ENCODE peak calls at places on chromosome 1, in six cellular contexts. R, Z, Y, A, X and N are unnamed samples.

GRCh38 chr1:183281039-183281438 is 95.0 kb downstream of the LAMC2 start:
- DNase-seq in R (no peak), Z (peak), Y (no peak), A (peak), X (no peak), N (no peak)

GRCh38 chr1:236774926-236775325 is 20.2 kb upstream of the MTR start:
- DNase-seq in R (no peak), Z (peak), Y (no peak), A (peak), X (no peak), N (no peak)

GRCh38 chr1:30990594-30990993 is 74.9 kb downstream of the PUM1 start:
- DNase-seq in R (no peak), Z (peak), Y (no peak), A (no peak), X (no peak), N (no peak)

GRCh38 chr1:68346192-68346808 is 103.5 kb downstream of the RPE65 start:
- DNase-seq in R (no peak), Z (peak), Y (no peak), A (peak), X (no peak), N (no peak)

GRCh38 chr1:30758785-30759380 is 1.3 kb upstream of the LAPTM5 start:
- DNase-seq in R (peak), Z (peak), Y (no peak), A (peak), X (no peak), N (no peak)

GRCh38 chr1:235397733-235398132 is 30.5 kb downstream of the TBCE start:
- DNase-seq in R (no peak), Z (peak), Y (no peak), A (no peak), X (no peak), N (no peak)

GRCh38 chr1:20185834-20186782 is at the start of the genes PLA2G2C and UBXN10:
- DNase-seq in R (peak), Z (peak), Y (no peak), A (peak), X (peak), N (peak)

GRCh38 chr1:167221126-167221803 is 579 bp downstream of the POU2F1 start:
- DNase-seq in R (no peak), Z (peak), Y (no peak), A (no peak), X (peak), N (peak)

GRCh38 chr1:36606908-36607651 is 124.4 kb upstream of the CSF3R start:
- DNase-seq in R (no peak), Z (no peak), Y (no peak), A (no peak), X (peak), N (no peak)

GRCh38 chr1:154784924-154785531 is 85.1 kb downstream of the KCNN3 start:
- DNase-seq in R (peak), Z (peak), Y (no peak), A (peak), X (peak), N (no peak)

GRCh38 chr1:154466136-154466665 is 35.8 kb upstream of the TDRD10 start:
- DNase-seq in R (no peak), Z (no peak), Y (no peak), A (no peak), X (no peak), N (no peak)

GRCh38 chr1:101150676-101151075 is 86.1 kb upstream of the S1PR1 start:
- DNase-seq in R (no peak), Z (peak), Y (no peak), A (no peak), X (no peak), N (no peak)

GRCh38 chr1:245156736-245157505 is 2.1 kb downstream of the KIF26B start:
- DNase-seq in R (no peak), Z (peak), Y (no peak), A (no peak), X (no peak), N (no peak)

GRCh38 chr1:16175610-16176553 is 20.0 kb upstream of the EPHA2 start:
- DNase-seq in R (no peak), Z (peak), Y (peak), A (peak), X (no peak), N (no peak)

GRCh38 chr1:203185585-203185984 is 919 bp downstream of the CHI3L1 start:
- DNase-seq in R (no peak), Z (no peak), Y (no peak), A (no peak), X (no peak), N (no peak)

GRCh38 chr1:106814418-106814817 is 242.1 kb upstream of the PRMT6 start:
- DNase-seq in R (no peak), Z (no peak), Y (no peak), A (no peak), X (no peak), N (no peak)

GRCh38 chr1:62311473-62311943 is 7.7 kb downstream of the KANK4 start:
- DNase-seq in R (no peak), Z (no peak), Y (no peak), A (no peak), X (no peak), N (no peak)

GRCh38 chr1:23639460-23639859 is 52.1 kb upstream of the RPL11 start:
- DNase-seq in R (no peak), Z (no peak), Y (no peak), A (no peak), X (no peak), N (no peak)

GRCh38 chr1:234961468-234962339 is 166.9 kb downstream of the TOMM20 start:
- DNase-seq in R (peak), Z (peak), Y (no peak), A (peak), X (no peak), N (no peak)

GRCh38 chr1:10046356-10047085 is 13.8 kb downstream of the UBE4B start:
- DNase-seq in R (no peak), Z (peak), Y (no peak), A (no peak), X (no peak), N (no peak)

GRCh38 chr1:24635195-24635843 is 7.8 kb upstream of the SRRM1 start:
- DNase-seq in R (no peak), Z (peak), Y (no peak), A (peak), X (peak), N (no peak)

GRCh38 chr1:24415910-24416665 is 486 bp downstream of the NIPAL3 start:
- DNase-seq in R (no peak), Z (peak), Y (no peak), A (peak), X (no peak), N (no peak)

GRCh38 chr1:109760581-109761226 is 3.0 kb downstream of the EPS8L3 start:
- DNase-seq in R (no peak), Z (no peak), Y (peak), A (no peak), X (no peak), N (no peak)

GRCh38 chr1:67880056-67880601 is 46.9 kb upstream of the GNG12 start:
- DNase-seq in R (no peak), Z (peak), Y (no peak), A (no peak), X (no peak), N (no peak)

GRCh38 chr1:192763756-192764155 is 45.1 kb upstream of the RGS2 start:
- DNase-seq in R (no peak), Z (peak), Y (no peak), A (no peak), X (no peak), N (no peak)

GRCh38 chr1:115322631-115323030 is 15.4 kb downstream of the NGF start:
- DNase-seq in R (no peak), Z (no peak), Y (no peak), A (no peak), X (no peak), N (no peak)

GRCh38 chr1:109235137-109235536 is 14.2 kb upstream of the CELSR2 start:
- DNase-seq in R (no peak), Z (no peak), Y (no peak), A (no peak), X (no peak), N (no peak)

GRCh38 chr1:22754106-22754768 is 43.6 kb downstream of the EPHB2 start:
- DNase-seq in R (no peak), Z (no peak), Y (no peak), A (no peak), X (no peak), N (no peak)

GRCh38 chr1:228667224-228667623 is 68.1 kb upstream of the RHOU start:
- DNase-seq in R (no peak), Z (no peak), Y (no peak), A (peak), X (no peak), N (no peak)

GRCh38 chr1:234543442-234544093 is 64.6 kb upstream of the TARBP1 start:
- DNase-seq in R (peak), Z (no peak), Y (no peak), A (no peak), X (no peak), N (no peak)

GRCh38 chr1:27539901-27540861 is 50.2 kb upstream of the WASF2 start:
- DNase-seq in R (no peak), Z (no peak), Y (peak), A (peak), X (no peak), N (no peak)

GRCh38 chr1:21295059-21295401 is 4.8 kb upstream of the ECE1 start:
- DNase-seq in R (peak), Z (peak), Y (no peak), A (no peak), X (no peak), N (no peak)

GRCh38 chr1:228767636-228768344 is 32.5 kb downstream of the RHOU start:
- DNase-seq in R (no peak), Z (no peak), Y (no peak), A (no peak), X (no peak), N (no peak)

GRCh38 chr1:77516106-77516505 is 166.4 kb downstream of the ZZZ3 start:
- DNase-seq in R (no peak), Z (no peak), Y (no peak), A (no peak), X (no peak), N (no peak)

GRCh38 chr1:31859719-31860118 is 43.9 kb upstream of the SPOCD1 start:
- DNase-seq in R (no peak), Z (no peak), Y (no peak), A (no peak), X (no peak), N (no peak)

GRCh38 chr1:195886000-195886399 is 722.2 kb downstream of the KCNT2 start:
- DNase-seq in R (no peak), Z (no peak), Y (no peak), A (no peak), X (no peak), N (no peak)